ENCODE peak calls at places on chromosome 1, in four cellular contexts. O, G, K and V are unnamed samples.

GRCh38 chr1:44676484-44677200 is 2.1 kb downstream of the ARMH1 start:
- DNase-seq in O (no peak), G (no peak), K (no peak), V (no peak)

GRCh38 chr1:183894290-183894565 is 89.3 kb downstream of the RGL1 start:
- DNase-seq in O (no peak), K (no peak), G (no peak), V (no peak)

GRCh38 chr1:172145656-172146055 is 274.8 kb upstream of the C1orf105 start:
- DNase-seq in K (no peak), G (no peak), O (no peak), V (no peak)

GRCh38 chr1:6624712-6625578 is at the start of gene THAP3:
- DNase-seq in G (peak; percentile 96), O (peak; percentile 90), K (peak; percentile 73), V (peak; percentile 90)

GRCh38 chr1:241762713-241763339 is 85.2 kb upstream of the EXO1 start:
- DNase-seq in G (no peak), O (no peak), K (no peak), V (no peak)

GRCh38 chr1:32772281-32773017 is 44.7 kb downstream of the YARS1 start:
- DNase-seq in O (no peak), G (peak; percentile 31), K (no peak), V (no peak)

GRCh38 chr1:172269644-172270043 is 150.8 kb upstream of the C1orf105 start:
- DNase-seq in G (no peak), O (no peak), K (peak; percentile 33), V (no peak)

GRCh38 chr1:152244576-152244975 is 20.6 kb upstream of the HRNR start:
- DNase-seq in O (no peak), G (no peak), K (no peak), V (no peak)

GRCh38 chr1:228270032-228270431 is 62.2 kb downstream of the OBSCN start:
- DNase-seq in O (no peak), K (no peak), G (no peak), V (no peak)

GRCh38 chr1:61284933-61285332 is 202.6 kb downstream of the NFIA start:
- DNase-seq in O (no peak), G (no peak), K (no peak), V (no peak)
- TF ChIP-seq ELF4 in O (no peak), G (no peak), K (no peak), V (no peak)

GRCh38 chr1:14842891-14843290 is 244.4 kb downstream of the KAZN start:
- DNase-seq in K (no peak), O (no peak), G (no peak), V (no peak)
- TF ChIP-seq ELF4 in K (no peak), O (no peak), G (no peak), V (no peak)

DNA sequence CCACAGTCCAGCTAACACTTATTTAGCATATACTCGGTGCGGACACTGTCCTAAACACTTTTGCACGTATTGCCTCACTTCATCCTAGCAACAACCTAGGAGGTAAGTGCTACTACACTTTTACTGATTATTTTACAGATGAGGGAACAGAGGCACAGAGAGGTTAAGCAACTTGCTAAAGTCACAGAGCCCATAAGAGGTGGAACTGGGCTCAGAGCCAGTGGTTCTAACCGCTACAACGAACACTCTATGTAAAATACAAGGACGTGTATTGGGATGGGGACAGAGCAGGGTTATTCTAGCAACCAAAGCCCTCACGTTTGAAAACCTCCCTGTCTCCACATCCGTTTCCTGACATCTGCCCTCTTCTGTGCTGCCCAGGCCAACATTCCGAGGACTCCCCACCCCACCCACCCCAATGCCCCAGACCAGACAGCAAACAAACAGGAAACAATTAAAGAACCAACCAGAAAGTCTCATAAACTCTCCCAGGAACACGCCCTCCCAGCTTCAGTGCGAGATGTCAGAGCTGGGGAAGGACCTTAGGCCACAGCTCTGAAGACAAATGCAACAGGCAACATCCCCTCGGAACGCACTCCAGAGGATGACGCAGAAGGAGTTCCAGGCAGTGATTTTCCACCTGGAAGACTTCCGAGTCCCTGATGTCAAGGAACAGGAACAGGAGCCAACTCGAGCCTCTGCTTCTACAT is 41.1 kb downstream of the GLIS1 start:
- DNase-seq in G (no peak), K (no peak), O (no peak), V (no peak)
- TF ChIP-seq ELF4 in G (no peak), K (no peak), O (no peak), V (no peak)

GRCh38 chr1:109569323-109569722 is 20.9 kb downstream of the GNAI3 start:
- DNase-seq in G (no peak), O (no peak), K (no peak), V (no peak)
- TF ChIP-seq ELF4 in G (no peak), O (no peak), K (no peak), V (no peak)